ENCODE peak calls at places on chromosomes 3 and 15, in seven cellular contexts. X, H, G, Y, U, A and M are unnamed samples.

GRCh38 chr15:67195305-67195704 is 59.2 kb downstream of the AAGAB start:
- DNase-seq in X (no peak), G (no peak), A (no peak), H (no peak), Y (no peak), U (no peak), M (no peak)

GRCh38 chr15:71146597-71146996 is 31.3 kb downstream of the THSD4 start:
- DNase-seq in H (no peak), Y (no peak), G (no peak), A (no peak), X (no peak), U (no peak), M (no peak)

GRCh38 chr3:66723231-66723630 is 222.4 kb upstream of the LRIG1 start:
- DNase-seq in A (no peak), G (no peak), U (no peak), Y (no peak), H (no peak), X (no peak), M (no peak)

GRCh38 chr3:62128028-62128427 is 245.3 kb downstream of the FEZF2 start:
- DNase-seq in U (no peak), A (no peak), G (no peak), X (no peak), Y (no peak), H (peak), M (no peak)

GRCh38 chr3:112409061-112409460 is 76.1 kb downstream of the CD200 start:
- DNase-seq in G (no peak), X (no peak), U (no peak), A (no peak), Y (no peak), H (no peak), M (no peak)

GRCh38 chr3:189851682-189852081 is 220.5 kb downstream of the TP63 start:
- DNase-seq in U (no peak), X (no peak), H (no peak), Y (no peak), G (no peak), A (no peak), M (no peak)

GRCh38 chr3:55000546-55000945 is 72.7 kb upstream of the LRTM1 start:
- DNase-seq in A (no peak), X (no peak), G (peak), U (no peak), Y (no peak), H (no peak), M (no peak)

GRCh38 chr15:80455668-80456442 is 51.7 kb downstream of the ARNT2 start:
- DNase-seq in G (peak), A (peak), H (no peak), X (peak), Y (peak), U (peak), M (peak)

GRCh38 chr3:179107617-179108016 is 36.0 kb upstream of the ZMAT3 start:
- DNase-seq in U (no peak), H (no peak), G (no peak), A (no peak), X (no peak), Y (no peak), M (no peak)

GRCh38 chr3:55521086-55522060 is 34.3 kb upstream of the WNT5A start:
- DNase-seq in A (no peak), G (peak), H (no peak), U (no peak), Y (no peak), X (no peak), M (no peak)

GRCh38 chr3:74564560-74564959 is 49.9 kb downstream of the CNTN3 start:
- DNase-seq in H (no peak), A (no peak), U (no peak), Y (no peak), X (no peak), G (no peak), M (no peak)

GRCh38 chr3:39296197-39297077 is 16.6 kb upstream of the CX3CR1 start:
- DNase-seq in U (no peak), Y (no peak), X (no peak), A (no peak), G (no peak), H (no peak), M (no peak)

GRCh38 chr3:78285032-78285728 is 1245.3 kb downstream of the ROBO2 start:
- DNase-seq in A (no peak), Y (no peak), U (no peak), G (no peak), X (no peak), H (no peak), M (no peak)

GRCh38 chr15:63510548-63510940 is 6.2 kb downstream of the USP3 start:
- DNase-seq in X (no peak), A (no peak), U (no peak), Y (no peak), H (no peak), G (no peak), M (no peak)

GRCh38 chr15:60772395-60773120 is 293.6 kb upstream of the ICE2 start:
- DNase-seq in H (no peak), A (no peak), U (no peak), X (no peak), G (no peak), Y (no peak), M (no peak)

GRCh38 chr3:41267975-41268640 is 68.8 kb downstream of the CTNNB1 start:
- DNase-seq in H (no peak), U (no peak), Y (no peak), G (peak), A (no peak), X (no peak), M (no peak)

GRCh38 chr3:122421101-122421500 is 5.2 kb upstream of the WDR5B start:
- DNase-seq in H (no peak), U (no peak), A (no peak), Y (no peak), X (no peak), G (no peak), M (no peak)

GRCh38 chr3:146895026-146895749 is 290.0 kb upstream of the PLSCR5 start:
- DNase-seq in H (no peak), G (peak), Y (no peak), A (no peak), U (no peak), X (no peak), M (no peak)

GRCh38 chr3:134326760-134327593 is 47.3 kb downstream of the AMOTL2 start:
- DNase-seq in G (peak), A (no peak), H (peak), U (peak), Y (no peak), X (no peak), M (no peak)

GRCh38 chr3:42533161-42533897 is 30.9 kb downstream of the VIPR1 start:
- DNase-seq in U (no peak), A (no peak), Y (no peak), H (no peak), X (no peak), G (no peak), M (no peak)

GRCh38 chr3:146125946-146126345 is 35.0 kb downstream of the PLOD2 start:
- DNase-seq in Y (no peak), G (peak), A (no peak), H (no peak), U (no peak), X (no peak), M (no peak)

GRCh38 chr15:68278345-68279217 is 1.0 kb downstream of the FEM1B start:
- DNase-seq in A (peak), U (no peak), H (no peak), Y (peak), X (peak), G (peak), M (no peak)

GRCh38 chr3:190012784-190013183 is 107.9 kb downstream of the P3H2 start:
- DNase-seq in U (no peak), X (no peak), G (peak), H (no peak), Y (no peak), A (no peak), M (no peak)